ENCODE peak calls at places on chromosomes 5 and 9, in five cellular contexts. C is foreskin keratinocyte, T is heart right ventricle, R is thoracic aorta, X is IMR-90. E is an unnamed sample.

GRCh38 chr9:133782157-133783130 is 44.3 kb upstream of the SARDH start:
- DNase-seq in C (peak; percentile 18), T (peak; percentile 74), R (no peak), X (peak; percentile 62), E (no peak)

GRCh38 chr5:17694401-17694800 is 60.1 kb downstream of the TAF11L14 start:
- DNase-seq in C (peak; percentile 34), T (no peak), R (no peak), X (no peak), E (no peak)

GRCh38 chr5:179344301-179345178 is 721 bp downstream of the ADAMTS2 start:
- DNase-seq in C (no peak), T (no peak), R (no peak), X (peak; percentile 22), E (no peak)

GRCh38 chr5:4570047-4571015 is 569.8 kb upstream of the ADAMTS16 start:
- DNase-seq in C (no peak), T (no peak), R (no peak), X (no peak), E (no peak)

GRCh38 chr5:121158433-121158832 is 693.2 kb upstream of the FTMT start:
- DNase-seq in C (no peak), T (no peak), R (no peak), X (no peak), E (no peak)

GRCh38 chr5:91182763-91183162 is 200.4 kb downstream of the ARRDC3 start:
- DNase-seq in C (no peak), T (no peak), R (no peak), X (no peak), E (no peak)

GRCh38 chr5:64166201-64166959 is 737 bp downstream of the RNF180 start:
- DNase-seq in C (no peak), T (peak; percentile 21), R (no peak), X (no peak), E (no peak)

GRCh38 chr5:144356489-144356888 is 185.8 kb downstream of the KCTD16 start:
- DNase-seq in C (no peak), T (no peak), R (no peak), X (no peak), E (no peak)

GRCh38 chr5:135034186-135034962 is at the start of gene PITX1:
- DNase-seq in C (no peak), T (no peak), R (no peak), X (peak; percentile 69), E (no peak)

GRCh38 chr9:99803694-99804093 is 18.0 kb upstream of the NR4A3 start:
- DNase-seq in C (no peak), T (no peak), R (no peak), X (peak; percentile 10), E (no peak)

GRCh38 chr9:83991355-83991754 is 10.8 kb downstream of the RMI1 start:
- DNase-seq in C (no peak), T (no peak), R (no peak), X (no peak), E (no peak)

GRCh38 chr9:37994639-37995347 is 74.2 kb downstream of the SHB start:
- DNase-seq in C (peak; percentile 79), T (peak; percentile 82), R (no peak), X (peak; percentile 88), E (peak; percentile 35)

GRCh38 chr9:129208191-129209091 is 30.4 kb upstream of the IER5L start:
- DNase-seq in C (peak; percentile 58), T (no peak), R (no peak), X (no peak), E (no peak)

GRCh38 chr9:93702261-93702660 is 125.9 kb downstream of the PHF2 start:
- DNase-seq in C (no peak), T (no peak), R (no peak), X (no peak), E (no peak)

GRCh38 chr5:132830436-132831094 is at the start of gene SHROOM1:
- DNase-seq in C (no peak), T (peak; percentile 71), R (no peak), X (peak; percentile 27), E (peak; percentile 82)

GRCh38 chr9:99807276-99807852 is 14.3 kb upstream of the NR4A3 start:
- DNase-seq in C (peak; percentile 49), T (peak; percentile 66), R (peak; percentile 28), X (peak; percentile 59), E (no peak)

GRCh38 chr9:93813687-93814560 is 141.2 kb downstream of the BARX1 start:
- DNase-seq in C (no peak), T (no peak), R (no peak), X (no peak), E (no peak)

GRCh38 chr5:143229896-143230675 is 173.4 kb downstream of the NR3C1 start:
- DNase-seq in C (peak; percentile 75), T (no peak), R (no peak), X (no peak), E (no peak)

GRCh38 chr5:35920890-35921289 is 17.5 kb downstream of the CAPSL start:
- DNase-seq in C (no peak), T (no peak), R (no peak), X (no peak), E (no peak)

GRCh38 chr5:151592855-151593408 is 1.8 kb upstream of the FAT2 start:
- DNase-seq in C (no peak), T (peak; percentile 23), R (no peak), X (no peak), E (no peak)

GRCh38 chr9:18215626-18216025 is 258.3 kb upstream of the ADAMTSL1 start:
- DNase-seq in C (no peak), T (no peak), R (no peak), X (no peak), E (no peak)

GRCh38 chr5:154086641-154087040 is 47.9 kb downstream of the MFAP3 start:
- DNase-seq in C (no peak), T (no peak), R (no peak), X (no peak), E (no peak)

DNA sequence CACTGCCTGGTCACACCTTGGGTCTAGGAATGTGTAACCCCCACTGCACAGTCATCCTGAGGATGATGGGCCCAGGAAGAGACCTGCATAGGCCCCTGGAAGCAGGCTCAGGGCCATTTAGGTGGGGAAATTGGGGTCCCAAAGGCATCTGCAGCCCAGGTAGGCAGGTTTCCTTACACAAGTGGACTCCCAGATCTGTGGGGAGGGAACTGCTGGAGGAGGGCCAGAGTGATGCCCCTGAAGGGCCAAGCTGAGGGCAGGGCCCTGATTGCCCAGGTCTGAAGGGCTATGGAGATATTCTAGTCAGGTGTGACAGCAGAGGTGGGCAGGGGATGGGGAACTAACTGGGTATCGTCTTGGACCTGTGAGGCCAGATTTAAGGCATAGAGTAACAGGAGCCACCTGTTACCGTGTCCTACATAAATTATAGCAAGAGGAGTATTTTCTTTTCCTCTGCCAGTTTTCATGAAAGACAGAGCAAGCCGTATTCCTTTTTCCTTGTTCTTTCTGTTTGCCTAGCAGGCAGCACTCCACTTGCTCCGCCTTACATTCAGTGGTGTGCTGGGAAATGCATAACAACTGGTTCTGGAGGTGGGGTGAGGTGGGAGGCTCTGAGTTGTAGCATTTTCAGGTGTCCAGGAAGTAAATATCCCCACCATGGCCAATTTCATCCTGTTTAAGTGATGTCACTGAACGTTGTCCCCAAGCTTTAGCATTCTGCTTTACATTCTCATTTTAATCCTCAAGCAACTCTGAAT is 41.3 kb downstream of the PPARGC1B start:
- DNase-seq in C (no peak), T (no peak), R (no peak), X (no peak), E (no peak)
- H3K4me1 ChIP-seq in C (no peaks in the 10 kb centered on the region), T (peaks cover 30% of the 10 kb centered on the region), R (no peaks in the 10 kb centered on the region), X (no peaks in the 10 kb centered on the region), E (no peaks in the 10 kb centered on the region)

DNA sequence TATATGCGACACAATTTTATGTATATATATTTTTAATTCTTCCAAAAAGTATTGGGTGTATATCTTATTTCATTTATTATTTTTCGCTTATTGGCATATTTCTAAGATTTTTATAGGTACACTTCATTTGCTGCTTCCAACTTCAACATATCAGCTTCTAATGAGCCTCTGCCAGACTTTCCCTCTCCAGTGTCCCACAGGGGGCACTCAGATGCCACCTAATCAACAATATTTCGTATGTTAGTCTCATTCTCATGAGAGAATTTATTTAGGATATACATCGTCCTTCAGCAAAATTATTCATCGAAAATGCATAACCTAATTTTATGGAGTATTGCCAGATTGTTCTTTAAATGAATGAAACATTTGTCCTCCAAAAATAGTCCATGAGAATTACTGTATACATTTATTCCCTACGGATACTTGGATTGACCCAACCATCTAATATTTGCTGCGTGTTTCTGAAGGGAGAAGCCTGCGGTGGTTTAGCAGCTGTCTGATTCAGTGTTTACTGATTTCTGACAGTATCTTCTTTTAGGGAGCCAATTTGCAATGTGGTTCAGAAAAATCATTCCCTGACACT is 100.6 kb upstream of the SELENOP start:
- DNase-seq in C (peak; percentile 28), T (no peak), R (no peak), X (peak; percentile 72), E (no peak)
- TF ChIP-seq CTCF in C (peak; percentile 74), T (peak; percentile 39), R (no peak), X (peak; percentile 79), E (peak; percentile 19)

DNA sequence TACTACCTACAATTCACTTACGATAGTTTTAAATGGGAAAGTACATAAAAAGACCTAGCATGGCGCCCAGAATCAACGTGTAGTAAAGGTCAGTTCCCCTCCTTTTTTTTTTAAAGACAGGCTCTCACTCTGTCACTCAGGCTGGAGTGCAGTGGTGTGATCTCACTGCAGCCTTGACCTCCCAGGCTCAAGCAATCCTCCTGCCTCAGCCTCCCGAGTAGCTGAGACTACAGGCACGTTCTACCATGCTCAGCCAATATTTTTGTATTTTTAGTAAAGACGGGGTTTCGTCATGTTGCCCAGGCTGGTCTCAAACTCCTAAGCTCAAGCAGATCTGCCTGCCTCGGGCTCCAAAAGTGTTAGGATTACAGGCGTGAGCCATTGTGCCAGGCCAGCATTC is 40.7 kb upstream of the MTMR12 start:
- DNase-seq in C (no peak), T (no peak), R (no peak), X (no peak), E (no peak)
- H3K4me1 ChIP-seq in C (no peaks in the 10 kb centered on the region), T (no peaks in the 10 kb centered on the region), R (no peaks in the 10 kb centered on the region), X (no peaks in the 10 kb centered on the region), E (no peaks in the 10 kb centered on the region)

GRCh38 chr5:32586251-32586642 is 890 bp downstream of the SUB1 start:
- DNase-seq in C (no peak), T (no peak), R (no peak), X (no peak), E (no peak)

GRCh38 chr5:32584651-32585050 is 706 bp upstream of the SUB1 start:
- DNase-seq in C (no peak), T (no peak), R (no peak), X (no peak), E (no peak)

GRCh38 chr5:32587067-32587551 is 1.8 kb downstream of the SUB1 start:
- DNase-seq in C (no peak), T (no peak), R (no peak), X (no peak), E (no peak)

GRCh38 chr5:32585122-32585445 is 273 bp upstream of the SUB1 start:
- DNase-seq in C (no peak), T (no peak), R (no peak), X (no peak), E (no peak)

DNA sequence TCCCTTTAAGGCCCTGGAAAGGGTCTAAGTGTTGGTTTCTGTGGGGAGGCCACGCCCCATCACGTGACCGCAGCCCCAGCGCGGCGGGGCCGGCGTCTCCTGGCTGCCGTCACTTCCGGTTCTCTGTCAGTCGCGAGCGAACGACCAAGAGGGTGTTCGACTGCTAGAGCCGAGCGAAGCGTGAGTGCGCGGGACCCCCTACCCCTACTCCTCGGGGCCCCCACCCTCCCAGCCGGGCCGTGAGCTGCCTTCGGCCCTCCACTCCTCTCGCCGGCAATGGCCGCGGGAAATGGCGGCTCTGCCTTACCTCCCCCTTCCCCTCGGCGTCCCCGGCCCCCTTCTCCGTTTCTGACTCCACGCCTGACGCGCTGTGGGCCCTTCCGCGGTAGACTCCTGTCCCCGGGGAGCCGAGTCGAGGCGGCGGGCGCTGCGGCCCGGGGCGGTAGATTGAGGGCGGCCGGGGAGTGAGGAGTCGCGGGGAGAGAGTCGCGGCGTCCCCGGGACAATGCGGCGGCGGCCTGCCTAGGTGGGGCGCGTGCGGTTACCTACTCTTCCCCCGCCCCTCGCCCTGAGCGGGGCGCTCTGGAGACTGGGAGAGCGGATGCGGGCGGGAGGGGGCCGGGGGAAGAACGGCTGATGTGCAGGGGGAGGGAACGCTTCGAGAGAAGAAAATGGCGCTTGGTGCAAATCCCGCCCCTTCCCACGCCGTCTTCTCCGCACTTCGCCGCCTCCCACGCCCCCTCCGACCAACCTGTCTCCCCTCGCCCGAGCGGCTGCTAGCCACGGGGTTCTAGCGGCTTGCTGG is at the start of gene SUB1:
- DNase-seq in C (peak; percentile 81), T (peak; percentile 93), R (peak; percentile 69), X (peak; percentile 90), E (peak; percentile 96)
- TF ChIP-seq CTCF in C (peak; percentile 23), T (no peak), R (no peak), X (peak; percentile 18), E (no peak)

E was measured in ascending aorta.